ENCODE peak calls at places on chromosome 10, in four cellular contexts. U is ovary, Q is HepG2, J is gastrocnemius medialis. M is an unnamed sample.
A peak's percentile ranks its signal among the peaks of the same experiment; 100 is the strongest.

GRCh38 chr10:71684356-71685173 is 35.0 kb downstream of the C10orf105 start:
- DNase-seq in U (no peak), Q (no peak), J (no peak), M (no peak)

GRCh38 chr10:110498982-110499795 is 1.5 kb downstream of the DUSP5 start:
- DNase-seq in U (no peak), Q (peak; percentile 21), J (no peak), M (no peak)

GRCh38 chr10:101071266-101071884 is 9.6 kb downstream of the KAZALD1 start:
- DNase-seq in U (no peak), Q (no peak), J (peak; percentile 33), M (no peak)

GRCh38 chr10:34916368-34916767 is 101.3 kb upstream of the PARD3 start:
- DNase-seq in U (no peak), Q (no peak), J (no peak), M (no peak)

GRCh38 chr10:31030216-31030615 is 1.4 kb downstream of the ZNF438 start:
- DNase-seq in U (no peak), Q (no peak), J (peak; percentile 35), M (no peak)

GRCh38 chr10:97466755-97467154 is 20.8 kb downstream of the ZDHHC16 start:
- DNase-seq in U (no peak), Q (peak; percentile 59), J (no peak), M (no peak)

GRCh38 chr10:102633282-102633681 is 11.0 kb upstream of the TRIM8 start:
- DNase-seq in U (no peak), Q (no peak), J (no peak), M (no peak)

GRCh38 chr10:67793313-67793712 is 44.7 kb downstream of the DNAJC12 start:
- DNase-seq in U (no peak), Q (no peak), J (no peak), M (no peak)

GRCh38 chr10:46293832-46294640 is 7.2 kb downstream of the ANTXRL start:
- DNase-seq in U (no peak), Q (no peak), J (no peak), M (no peak)

GRCh38 chr10:79027147-79028055 is 41.4 kb upstream of the ZMIZ1 start:
- DNase-seq in U (no peak), Q (no peak), J (peak; percentile 7), M (no peak)

GRCh38 chr10:104028146-104028545 is 57.5 kb downstream of the COL17A1 start:
- DNase-seq in U (no peak), Q (peak; percentile 13), J (no peak), M (no peak)

GRCh38 chr10:125017547-125018298 is 75.8 kb downstream of the ZRANB1 start:
- DNase-seq in U (no peak), Q (no peak), J (no peak), M (no peak)
- H3K4me1 ChIP-seq in U (peaks cover 40% of the 10 kb centered on the region), Q (no peaks in the 10 kb centered on the region), J (peaks cover 93% of the 10 kb centered on the region), M (peaks cover 25% of the 10 kb centered on the region)

DNA sequence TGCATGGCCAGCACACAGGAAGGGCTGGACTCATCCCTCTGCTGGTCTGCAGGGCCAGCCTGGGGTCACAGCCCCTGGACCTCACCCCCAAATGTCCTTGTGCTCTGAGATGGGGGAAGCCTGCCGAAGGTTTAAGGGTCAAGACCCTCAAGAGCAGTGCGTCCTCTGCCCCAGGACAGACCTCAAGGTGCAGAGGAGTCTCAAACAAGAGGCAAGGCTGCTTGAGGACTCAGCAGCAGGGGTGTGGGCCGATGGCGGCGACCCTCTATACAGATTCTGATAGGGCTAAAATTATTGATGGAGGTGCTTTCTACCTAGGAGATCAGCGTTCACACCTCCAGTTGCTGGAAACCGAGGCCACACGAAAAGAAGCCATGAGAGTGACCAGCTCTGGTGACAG is 80.7 kb downstream of the ZRANB1 start:
- DNase-seq in U (no peak), Q (no peak), J (no peak), M (no peak)
- H3K4me3 ChIP-seq in U (no peak overlapping the region), Q (no peak overlapping the region), J (no peak overlapping the region), M (no peak overlapping the region)

DNA sequence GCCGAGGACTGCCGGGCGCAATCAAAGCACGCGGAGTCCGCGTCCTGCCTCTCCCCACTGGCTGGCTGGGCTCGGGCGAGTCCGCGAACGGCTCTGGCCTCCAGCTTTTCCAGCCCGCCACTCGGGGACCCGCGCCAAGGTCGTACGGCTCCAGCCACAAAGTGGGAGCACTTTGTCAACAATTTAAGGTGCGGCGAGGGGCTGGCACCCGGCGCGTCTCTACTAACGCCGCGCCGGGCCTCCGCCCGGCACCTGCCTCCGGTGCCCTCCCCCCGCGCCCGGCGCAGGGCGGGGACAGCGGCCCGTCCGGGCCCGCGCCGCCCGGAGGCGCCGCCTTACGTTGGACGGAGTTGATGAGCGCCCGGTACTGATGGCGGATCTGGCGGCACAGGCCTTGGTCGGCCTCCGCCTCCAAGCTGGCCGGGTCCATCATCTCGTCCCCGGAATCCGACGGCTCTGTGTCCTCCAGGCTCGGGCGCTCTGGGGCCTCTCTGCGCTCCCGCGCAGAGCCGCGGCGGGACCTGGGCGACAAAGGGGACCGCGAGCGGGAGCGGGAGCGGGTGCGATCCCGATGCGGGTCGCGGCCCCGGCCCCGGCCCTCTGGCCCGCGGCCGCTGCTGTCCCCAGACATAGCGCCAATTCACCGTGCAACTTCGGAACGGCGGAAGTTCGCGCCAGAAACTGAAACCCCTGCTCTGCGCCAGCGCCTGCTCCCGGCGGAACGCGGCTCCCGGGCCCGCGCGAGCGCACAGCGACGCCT is at the start of gene NSMCE4A:
- DNase-seq in U (peak; percentile 79), Q (peak; percentile 60), J (peak; percentile 77), M (peak; percentile 70)
- TF ChIP-seq POLR2A in U (peak; percentile 22), Q (peak; percentile 67), J (peak; percentile 87), M (peak; percentile 43)

DNA sequence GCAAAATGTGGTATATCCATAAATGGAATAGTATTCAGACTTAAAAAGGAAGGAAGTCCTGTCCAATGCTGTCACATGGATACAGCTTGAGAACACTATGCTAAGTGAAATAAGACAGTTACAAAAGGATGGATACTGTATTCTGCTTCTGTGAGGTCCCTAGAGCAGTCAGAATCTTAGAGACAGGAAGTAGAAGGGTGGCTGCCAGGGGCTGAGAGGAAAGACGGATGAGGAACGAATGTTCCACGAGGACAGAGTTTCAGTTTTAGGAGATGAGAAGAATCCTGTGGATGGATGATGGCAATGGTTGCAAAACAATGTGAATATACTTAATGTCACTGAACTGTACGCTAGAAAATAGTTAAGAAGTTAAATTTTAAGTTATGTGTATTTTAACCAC is 3.8 kb downstream of the PRKCQ start:
- DNase-seq in U (no peak), Q (no peak), J (no peak), M (no peak)
- H3K4me1 ChIP-seq in U (peaks cover 2% of the 10 kb centered on the region), Q (peaks cover 15% of the 10 kb centered on the region), J (peaks cover 21% of the 10 kb centered on the region), M (no peaks in the 10 kb centered on the region)

DNA sequence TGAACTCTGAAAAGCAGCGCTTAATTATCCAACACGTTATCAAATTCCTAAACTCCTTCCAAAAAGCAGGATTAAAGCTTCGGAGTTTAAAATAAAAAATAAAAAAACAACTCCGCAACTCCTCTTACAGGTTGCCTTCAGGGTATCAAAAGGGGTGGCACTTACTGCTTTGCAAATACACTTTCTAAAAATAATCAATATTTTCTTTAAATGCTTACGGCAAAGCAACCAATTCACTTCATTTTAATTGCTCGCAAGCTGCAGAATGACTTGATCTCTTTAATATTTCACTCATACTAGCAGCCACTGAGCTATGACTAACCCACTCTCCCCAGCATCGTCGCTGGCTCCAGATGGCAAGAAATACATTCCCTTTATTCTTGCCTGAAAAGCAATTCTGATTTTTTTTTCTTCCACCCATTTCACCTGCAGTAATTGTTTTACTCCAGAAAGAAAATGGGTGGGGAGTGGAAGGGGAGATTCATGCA is 54.4 kb upstream of the FHIP2A start:
- DNase-seq in U (no peak), Q (no peak), J (no peak), M (no peak)
- H3K4me3 ChIP-seq in U (peak overlapping the region; percentile 69), Q (no peak overlapping the region), J (peak overlapping the region; percentile 73), M (peak overlapping the region; percentile 48)

GRCh38 chr10:32149257-32149955 is 93.2 kb upstream of the KIF5B start:
- DNase-seq in U (peak; percentile 74), Q (no peak), J (peak; percentile 53), M (no peak)
- TF ChIP-seq POLR2A in U (no peak), Q (no peak), J (no peak), M (no peak)

DNA sequence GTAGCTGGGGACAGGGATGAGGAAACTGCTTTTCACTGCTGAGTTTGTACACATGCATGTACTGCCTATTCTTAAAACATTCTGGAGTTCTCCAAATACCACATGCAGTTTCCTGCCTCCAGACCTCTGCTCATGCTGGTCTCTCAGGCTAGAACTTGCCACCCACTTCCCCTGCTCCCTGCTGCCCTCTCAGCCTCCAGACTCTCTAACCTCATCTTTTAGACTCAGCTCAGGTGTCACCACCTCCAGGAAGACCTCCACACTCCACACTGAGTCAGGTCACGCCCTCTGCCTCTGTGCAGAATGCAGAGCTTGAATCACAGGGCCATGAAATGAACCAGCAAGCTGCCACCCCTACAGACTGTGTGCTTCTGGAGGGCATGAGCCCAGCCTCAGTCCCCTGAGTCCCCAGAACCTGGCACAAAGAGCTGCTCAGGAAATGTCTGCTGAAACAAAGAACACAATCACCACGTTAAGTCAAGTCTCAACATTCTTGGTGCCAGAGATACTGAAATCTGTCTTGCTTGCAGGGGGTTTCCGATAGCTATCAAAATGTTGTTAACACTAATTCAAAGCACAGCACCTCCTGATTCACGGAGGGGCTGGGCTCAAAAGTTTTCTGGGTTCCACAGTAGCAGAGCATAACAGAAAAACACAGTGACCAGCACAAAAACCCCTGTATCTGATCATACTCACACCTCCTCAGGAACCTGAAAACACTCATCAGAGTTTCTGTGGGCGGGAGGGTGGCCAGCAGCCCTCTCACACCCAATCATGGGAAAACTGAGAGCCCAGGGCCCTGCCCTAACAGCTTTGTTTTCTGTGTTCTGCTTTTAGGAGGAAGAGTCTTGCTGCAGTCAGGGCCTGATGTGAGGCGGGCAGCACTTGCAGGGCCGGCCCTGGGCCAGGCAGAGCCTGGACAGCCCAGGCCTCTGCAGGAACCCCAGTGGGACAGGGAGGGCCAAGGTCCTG is 21.1 kb downstream of the FAM53B start:
- DNase-seq in U (no peak), Q (no peak), J (no peak), M (no peak)
- H3K4me1 ChIP-seq in U (peaks cover 49% of the 10 kb centered on the region), Q (peaks cover 57% of the 10 kb centered on the region), J (peaks cover 99% of the 10 kb centered on the region), M (peaks cover 22% of the 10 kb centered on the region)

DNA sequence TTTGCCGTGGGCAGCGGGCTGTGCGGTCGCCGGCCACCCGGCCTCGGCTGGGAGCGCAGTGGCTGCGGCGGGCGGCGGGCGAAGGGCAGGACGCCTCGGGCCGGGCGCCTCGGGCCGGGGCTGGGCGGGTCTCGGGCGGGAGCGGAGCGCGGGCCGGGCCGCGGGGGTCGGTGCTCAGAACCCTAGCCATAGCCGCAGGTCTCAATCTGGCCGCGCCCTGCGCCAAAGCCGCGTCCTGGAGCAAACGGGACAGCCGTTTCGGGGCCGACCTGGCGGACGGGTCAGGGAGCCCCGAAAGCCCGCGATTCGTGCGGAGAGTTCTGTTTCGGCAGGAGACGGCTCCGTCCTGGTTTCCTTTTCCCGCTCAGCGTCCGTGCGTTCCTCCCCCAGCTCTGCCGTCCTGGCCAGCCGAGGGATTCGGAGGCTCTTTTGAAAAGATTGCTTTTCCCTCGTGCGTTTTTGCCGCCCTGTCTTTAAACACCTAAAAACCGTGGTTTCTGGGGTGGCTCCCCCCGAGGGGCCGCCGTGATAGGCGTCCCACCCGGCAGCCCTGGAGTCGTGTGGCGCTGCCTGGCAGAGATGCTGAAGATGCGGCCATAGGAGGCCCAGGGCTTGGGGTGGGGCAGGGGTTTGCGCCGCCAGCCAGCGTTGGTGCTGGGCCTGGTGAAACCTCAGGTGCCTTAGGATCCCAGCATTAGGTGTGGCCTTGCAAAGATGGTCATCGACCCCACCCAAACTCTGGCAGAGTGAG is 727 bp downstream of the RET start:
- DNase-seq in U (no peak), Q (no peak), J (no peak), M (no peak)
- H3K4me3 ChIP-seq in U (peak overlapping the region; percentile 24), Q (no peak overlapping the region), J (peak overlapping the region; percentile 57), M (peak overlapping the region; percentile 49)